ENCODE peak calls at places on chromosomes 2 and 18, in four cellular contexts. U is GM23248, W is fibroblast of lung, O is astrocyte. Q is an unnamed sample.

GRCh38 chr2:135144343-135144742 is 92.3 kb downstream of the RAB3GAP1 start:
- DNase-seq in W (peak), O (no peak), U (no peak), Q (no peak)

GRCh38 chr2:142100967-142101366 is 29.8 kb downstream of the LRP1B start:
- DNase-seq in W (no peak), U (no peak), O (no peak), Q (no peak)

GRCh38 chr18:43507842-43508481 is 230.7 kb upstream of the SYT4 start:
- DNase-seq in U (peak), W (no peak), O (no peak), Q (no peak)

GRCh38 chr2:119106301-119106897 is 52.2 kb downstream of the C1QL2 start:
- DNase-seq in O (peak), W (peak), U (peak), Q (no peak)

GRCh38 chr2:101999122-101999789 is 7.5 kb downstream of the IL1R2 start:
- DNase-seq in U (peak), O (no peak), W (no peak), Q (no peak)

GRCh38 chr2:19712850-19713249 is 188.9 kb downstream of the TTC32 start:
- DNase-seq in U (no peak), W (no peak), O (no peak), Q (no peak)

GRCh38 chr2:11833601-11834000 is 87.2 kb downstream of the LPIN1 start:
- DNase-seq in O (peak), W (no peak), U (peak), Q (no peak)

GRCh38 chr2:67572721-67573485 is 175.8 kb downstream of the ETAA1 start:
- DNase-seq in O (peak), U (peak), W (peak), Q (no peak)

GRCh38 chr2:28232267-28232666 is 160.4 kb upstream of the FOSL2 start:
- DNase-seq in U (peak), W (peak), O (no peak), Q (no peak)

GRCh38 chr2:101442042-101442666 is 32.8 kb downstream of the RFX8 start:
- DNase-seq in O (peak), W (peak), U (peak), Q (peak)

GRCh38 chr2:177692828-177693269 is 300.3 kb downstream of the AGPS start:
- DNase-seq in U (peak), O (no peak), W (no peak), Q (no peak)

GRCh38 chr18:54210463-54210862 is 14.0 kb downstream of the MBD2 start:
- DNase-seq in W (no peak), O (no peak), U (no peak), Q (no peak)

GRCh38 chr2:126891681-126892500 is 6.8 kb upstream of the TEX51 start:
- DNase-seq in O (no peak), W (no peak), U (no peak), Q (no peak)

GRCh38 chr2:157468931-157469708 is 25.2 kb upstream of the CYTIP start:
- DNase-seq in W (peak), O (peak), U (peak), Q (no peak)

GRCh38 chr2:26924731-26925099 is 45.7 kb upstream of the MAPRE3 start:
- DNase-seq in W (no peak), O (no peak), U (no peak), Q (no peak)

GRCh38 chr18:9535430-9535972 is 60.2 kb downstream of the RALBP1 start:
- DNase-seq in O (peak), W (peak), U (peak), Q (no peak)

GRCh38 chr2:30776831-30777652 is 30.2 kb downstream of the CAPN13 start:
- DNase-seq in W (no peak), O (no peak), U (no peak), Q (no peak)

GRCh38 chr2:160394153-160394552 is 99.5 kb downstream of the RBMS1 start:
- DNase-seq in W (no peak), U (no peak), O (no peak), Q (no peak)

GRCh38 chr2:72755647-72756423 is 70.0 kb downstream of the EXOC6B start:
- DNase-seq in W (no peak), U (peak), O (peak), Q (no peak)

GRCh38 chr2:222318712-222319575 is 20.1 kb upstream of the PAX3 start:
- DNase-seq in U (peak), O (no peak), W (no peak), Q (no peak)

GRCh38 chr18:4119127-4119648 is 335.9 kb downstream of the DLGAP1 start:
- DNase-seq in W (no peak), U (no peak), O (no peak), Q (no peak)

GRCh38 chr2:128619471-128620325 is 301.0 kb upstream of the HS6ST1 start:
- DNase-seq in O (no peak), U (no peak), W (no peak), Q (no peak)

GRCh38 chr2:8623958-8624591 is 57.8 kb upstream of the ID2 start:
- DNase-seq in O (no peak), U (no peak), W (no peak), Q (no peak)

GRCh38 chr2:70094978-70095832 is 7.9 kb downstream of the PCBP1 start:
- DNase-seq in O (peak), W (peak), U (peak), Q (peak)

GRCh38 chr18:22175326-22175725 is 5.9 kb downstream of the GATA6 start:
- DNase-seq in U (no peak), O (no peak), W (no peak), Q (no peak)
- H3K4me2 ChIP-seq in U (peak), O (peak), W (no peak), Q (no peak)

DNA sequence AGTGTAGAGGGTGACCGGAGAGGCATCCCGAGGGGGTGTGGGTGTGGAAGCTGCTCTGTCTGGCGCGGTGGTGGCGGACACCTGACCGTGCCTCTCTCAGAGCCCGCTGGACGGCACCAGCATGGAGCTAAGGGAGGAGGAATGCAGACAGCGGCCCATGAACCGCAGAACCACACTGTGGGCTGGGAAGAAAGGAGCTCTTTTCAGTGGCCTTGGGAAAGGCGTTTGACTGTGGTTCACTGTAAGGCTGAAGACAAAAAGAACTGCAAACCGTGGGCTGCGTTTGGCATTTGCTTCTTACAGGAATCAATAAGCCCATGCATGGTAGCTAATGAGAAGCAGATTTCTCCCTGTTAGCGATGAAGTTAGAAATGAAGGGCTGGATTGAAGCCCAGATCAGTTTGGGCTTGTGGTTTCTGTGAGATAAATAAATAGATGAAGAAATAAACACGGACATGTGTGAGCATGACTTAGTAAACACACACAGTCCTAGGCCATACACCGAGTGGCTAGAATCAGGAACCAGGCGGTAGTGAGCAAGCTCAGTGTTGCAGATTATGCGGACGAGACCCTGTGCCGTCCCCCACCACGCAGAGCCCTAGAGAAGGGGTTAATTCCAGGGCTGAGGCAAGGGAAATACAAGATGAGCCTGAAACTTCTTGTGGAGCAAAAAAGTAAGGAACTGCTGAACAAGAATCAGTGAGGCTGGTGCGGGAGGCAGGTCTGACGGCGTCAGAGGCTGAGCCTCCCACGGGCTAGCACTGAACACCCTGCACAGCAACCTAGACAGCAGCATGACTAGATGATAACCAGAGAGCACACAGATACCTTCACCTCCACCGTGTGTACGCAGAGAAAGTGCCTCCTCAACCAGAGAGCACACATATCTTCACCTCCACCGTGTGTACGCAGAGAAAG is 29.3 kb upstream of the NFATC1 start:
- DNase-seq in W (peak), O (peak), U (peak), Q (no peak)
- H3K27ac ChIP-seq in W (peak), O (peak), U (no peak), Q (no peak)

DNA sequence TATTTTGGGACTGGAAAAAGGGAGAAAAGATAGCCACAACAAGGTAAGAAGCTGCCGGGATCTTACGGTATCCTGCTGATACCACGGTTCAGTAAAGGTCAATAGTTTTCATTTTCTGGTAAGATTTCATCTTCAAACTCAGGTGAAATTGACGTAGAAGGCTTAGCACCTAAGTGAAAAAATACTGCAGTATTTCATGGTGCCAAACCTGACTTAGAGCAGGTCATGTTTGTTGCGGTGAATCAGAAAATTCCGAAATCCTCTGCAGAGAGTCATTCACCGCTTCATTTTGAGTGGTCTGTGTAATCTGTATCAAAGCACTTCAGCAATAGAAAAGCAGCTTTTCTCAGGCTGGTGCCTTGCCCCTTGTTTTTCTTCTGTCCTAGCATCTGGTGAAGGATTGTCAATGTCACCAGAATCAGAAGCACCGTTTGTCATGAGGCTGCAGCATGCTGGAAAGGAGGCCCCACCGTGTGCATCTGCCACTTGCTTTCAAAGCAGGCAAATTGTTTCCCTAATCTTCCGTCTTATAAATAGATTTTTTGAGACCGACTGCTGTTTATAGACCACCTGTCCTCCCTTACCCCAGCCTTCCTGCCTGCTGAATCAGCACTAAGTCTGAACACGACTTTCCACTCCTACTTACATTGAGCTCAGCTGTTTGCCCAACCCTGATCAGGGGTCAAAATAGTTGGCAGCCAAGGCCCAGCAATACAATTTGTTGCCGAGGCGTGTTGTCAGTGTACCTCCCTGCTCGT is 156.3 kb downstream of the EML6 start:
- DNase-seq in W (no peak), U (no peak), O (no peak), Q (no peak)
- H3K4me2 ChIP-seq in W (no peak), U (no peak), O (no peak), Q (no peak)

DNA sequence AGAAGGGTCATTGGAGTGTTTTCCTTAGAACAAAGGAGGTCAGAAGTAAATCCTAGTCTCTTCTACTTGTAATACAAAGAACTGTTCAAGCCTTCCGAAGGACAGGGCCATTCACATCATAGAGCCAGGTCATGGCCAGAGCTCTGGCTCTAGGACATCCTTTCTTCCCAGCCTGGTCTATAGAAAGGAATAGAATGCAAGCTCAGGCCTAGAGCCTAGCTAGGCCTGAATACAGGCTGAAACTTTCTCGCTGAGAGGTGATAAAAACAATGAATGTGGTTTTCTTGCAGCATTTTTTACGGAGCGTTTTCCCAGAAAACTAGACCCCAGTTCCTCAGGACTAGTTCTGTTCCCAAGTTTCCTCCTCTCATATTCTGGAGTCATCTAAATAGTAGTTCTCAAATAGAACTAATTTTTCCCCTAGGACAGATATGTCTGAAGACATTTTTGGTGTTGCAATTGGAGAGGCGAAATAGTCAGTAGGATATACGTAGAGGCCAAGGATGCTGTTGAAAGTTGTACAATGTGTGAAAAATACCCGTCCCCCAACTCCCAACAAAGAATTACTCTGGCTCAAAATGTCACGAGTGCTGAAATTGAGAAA is 6.8 kb downstream of the UGT1A6 start:
- DNase-seq in W (peak), O (no peak), U (no peak), Q (no peak)
- H3K27ac ChIP-seq in W (no peak), O (peak), U (peak), Q (peak)

GRCh38 chr2:208570851-208571763 is 164.5 kb downstream of the PTH2R start:
- DNase-seq in O (no peak), W (no peak), U (peak), Q (no peak)

GRCh38 chr2:208568203-208568602 is 161.6 kb downstream of the PTH2R start:
- DNase-seq in U (no peak), W (no peak), O (no peak), Q (no peak)

GRCh38 chr2:208573559-208573958 is 167.0 kb downstream of the PTH2R start:
- DNase-seq in W (no peak), O (no peak), U (no peak), Q (no peak)

GRCh38 chr2:208571764-208572131 is 165.2 kb downstream of the PTH2R start:
- DNase-seq in U (no peak), O (no peak), W (no peak), Q (no peak)

GRCh38 chr2:208570066-208570465 is 163.5 kb downstream of the PTH2R start:
- DNase-seq in U (no peak), O (no peak), W (no peak), Q (no peak)
- H3K4me2 ChIP-seq in U (no peak), O (no peak), W (no peak), Q (no peak)

GRCh38 chr2:46980786-46981583 is 65.4 kb upstream of the MCFD2 start:
- DNase-seq in W (no peak), U (no peak), O (no peak), Q (no peak)
- H3K27ac ChIP-seq in W (no peak), U (no peak), O (no peak), Q (no peak)